ENCODE peak calls at places on chromosomes 16 and 17, in five cellular contexts. O is lung; R is left lung; N is effector memory CD4-positive, alpha-beta T cell; V is upper lobe of right lung. B is an unnamed sample.

GRCh38 chr17:38868968-38869646 is 751 bp upstream of the LASP1 start:
- DNase-seq in O (peak), R (peak), N (peak), V (peak), B (peak)

GRCh38 chr17:79631640-79632431 is 21.0 kb upstream of the RBFOX3 start:
- DNase-seq in O (no peak), R (peak), N (no peak), V (peak), B (no peak)

GRCh38 chr17:44200478-44201155 is 933 bp upstream of the ATXN7L3 start:
- DNase-seq in O (no peak), R (no peak), N (no peak), V (no peak), B (no peak)

GRCh38 chr17:21545051-21545450 is 147.3 kb upstream of the KCNJ18 start:
- DNase-seq in O (no peak), R (no peak), N (no peak), V (no peak), B (no peak)

GRCh38 chr16:47110939-47111338 is 32.8 kb downstream of the NETO2 start:
- DNase-seq in O (no peak), R (no peak), N (no peak), V (no peak), B (no peak)

GRCh38 chr17:77035526-77035925 is 105.2 kb upstream of the SEC14L1 start:
- DNase-seq in O (no peak), R (no peak), N (no peak), V (no peak), B (no peak)

GRCh38 chr16:2712546-2712945 is 7.5 kb downstream of the PRSS27 start:
- DNase-seq in O (no peak), R (no peak), N (no peak), V (no peak), B (no peak)

GRCh38 chr17:17859909-17860760 is 23.3 kb upstream of the SREBF1 start:
- DNase-seq in O (peak), R (peak), N (peak), V (peak), B (no peak)

GRCh38 chr16:73010150-73010676 is 37.7 kb downstream of the ZFHX3 start:
- DNase-seq in O (no peak), R (peak), N (no peak), V (peak), B (no peak)

GRCh38 chr16:51159296-51159695 is 8.2 kb upstream of the SALL1 start:
- DNase-seq in O (no peak), R (no peak), N (no peak), V (no peak), B (no peak)

GRCh38 chr17:70653850-70654249 is 484.5 kb downstream of the KCNJ2 start:
- DNase-seq in O (no peak), R (no peak), N (no peak), V (no peak), B (no peak)

GRCh38 chr16:54370653-54371052 is 84.1 kb upstream of the IRX3 start:
- DNase-seq in O (no peak), R (no peak), N (no peak), V (peak), B (no peak)

GRCh38 chr17:15213381-15214087 is 51.6 kb downstream of the PMP22 start:
- DNase-seq in O (no peak), R (no peak), N (no peak), V (no peak), B (no peak)

GRCh38 chr16:78665373-78665772 is 565.9 kb downstream of the WWOX start:
- DNase-seq in O (no peak), R (no peak), N (no peak), V (no peak), B (no peak)

GRCh38 chr17:67751101-67752074 is 33.7 kb downstream of the NOL11 start:
- DNase-seq in O (no peak), R (peak), N (no peak), V (no peak), B (no peak)

GRCh38 chr16:68362314-68362913 is 51.6 kb downstream of the PRMT7 start:
- DNase-seq in O (no peak), R (no peak), N (no peak), V (no peak), B (no peak)

GRCh38 chr17:59680314-59680713 is 26.9 kb downstream of the PTRH2 start:
- DNase-seq in O (no peak), R (no peak), N (no peak), V (no peak), B (no peak)

GRCh38 chr16:59593256-59593655 is 859.1 kb upstream of the GOT2 start:
- DNase-seq in O (no peak), R (no peak), N (no peak), V (no peak), B (peak)

GRCh38 chr17:82875418-82875856 is 35.6 kb upstream of the ZNF750 start:
- DNase-seq in O (peak), R (peak), N (no peak), V (peak), B (no peak)

GRCh38 chr16:627458-628239 is 3.1 kb upstream of the WFIKKN1 start:
- DNase-seq in O (peak), R (peak), N (no peak), V (peak), B (no peak)

GRCh38 chr17:7851438-7852261 is 3.2 kb upstream of the TMEM88 start:
- DNase-seq in O (peak), R (peak), N (peak), V (peak), B (no peak)
- H3K4me3 ChIP-seq in O (no peak), R (no peak), N (peak), V (peak), B (no peak)

GRCh38 chr17:7010523-7010922 is 1.9 kb upstream of the RNASEK start:
- DNase-seq in O (no peak), R (no peak), N (no peak), V (no peak), B (no peak)
- H3K4me3 ChIP-seq in O (no peak), R (no peak), N (no peak), V (peak), B (no peak)

GRCh38 chr16:6345090-6345489 is 987.6 kb upstream of the RBFOX1 start:
- DNase-seq in O (no peak), R (no peak), N (no peak), V (no peak), B (no peak)

GRCh38 chr16:6341993-6342392 is 990.7 kb upstream of the RBFOX1 start:
- DNase-seq in O (no peak), R (no peak), N (no peak), V (no peak), B (no peak)

GRCh38 chr16:6343157-6343556 is 989.5 kb upstream of the RBFOX1 start:
- DNase-seq in O (no peak), R (no peak), N (no peak), V (no peak), B (no peak)
- H3K4me3 ChIP-seq in O (no peak), R (no peak), N (no peak), V (no peak), B (no peak)

GRCh38 chr17:75601057-75601987 is 13.7 kb downstream of the MYO15B start:
- DNase-seq in O (peak), R (no peak), N (peak), V (peak), B (no peak)
- H3K4me3 ChIP-seq in O (no peak), R (no peak), N (no peak), V (no peak), B (no peak)

GRCh38 chr17:48439875-48440505 is 10.0 kb upstream of the SKAP1 start:
- DNase-seq in O (no peak), R (no peak), N (peak), V (no peak), B (no peak)
- H3K4me3 ChIP-seq in O (no peak), R (no peak), N (no peak), V (no peak), B (no peak)

GRCh38 chr17:40307691-40308289 is 1.2 kb upstream of the RARA start:
- DNase-seq in O (no peak), R (peak), N (no peak), V (no peak), B (no peak)

GRCh38 chr17:40306395-40306794 is 2.6 kb upstream of the RARA start:
- DNase-seq in O (no peak), R (no peak), N (no peak), V (no peak), B (no peak)

GRCh38 chr17:40304464-40304863 is 4.5 kb upstream of the RARA start:
- DNase-seq in O (no peak), R (no peak), N (no peak), V (no peak), B (peak)

GRCh38 chr17:40309031-40309937 is at the start of gene RARA:
- DNase-seq in O (peak), R (peak), N (no peak), V (peak), B (no peak)

DNA sequence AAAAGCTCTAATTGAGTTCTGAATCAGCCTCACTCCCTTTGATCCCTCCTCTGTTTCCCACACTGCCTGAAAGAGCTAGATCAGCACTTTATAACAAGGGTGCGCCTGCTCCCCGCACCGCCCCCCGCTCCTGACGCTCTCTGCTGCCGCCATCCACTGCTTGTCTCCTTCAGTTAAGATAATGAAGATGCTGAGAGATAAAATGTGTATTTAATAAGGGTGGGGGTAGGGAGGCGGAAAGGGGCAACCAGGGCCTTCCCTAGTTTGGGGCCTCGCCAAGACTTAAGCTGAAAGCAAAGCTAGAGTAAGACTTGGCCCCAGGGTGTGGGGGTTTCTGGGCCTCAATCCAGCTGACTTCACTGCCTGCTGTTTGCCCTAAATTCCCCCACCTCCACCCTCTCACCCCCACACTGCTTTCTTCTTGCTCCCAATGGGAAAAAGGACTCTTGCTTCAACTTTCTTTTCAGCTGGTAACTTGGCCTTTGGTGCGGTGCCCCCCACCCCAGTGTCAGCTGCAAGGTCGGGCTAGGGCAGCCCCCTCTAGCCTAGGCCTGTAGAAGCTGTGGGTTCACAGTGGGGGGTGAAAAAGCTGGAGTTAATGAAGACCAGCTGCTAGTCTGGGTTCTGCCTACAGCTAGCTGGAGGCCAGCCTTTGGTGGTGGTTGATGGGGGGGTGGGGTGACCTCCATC is 1.8 kb upstream of the RARA start:
- DNase-seq in O (no peak), R (no peak), N (no peak), V (no peak), B (no peak)
- H3K4me3 ChIP-seq in O (no peak), R (no peak), N (no peak), V (no peak), B (no peak)